ENCODE peak calls at places on chromosomes 13 and 19, in seven cellular contexts. Z is HepG2, E is OCI-LY7, D is HCT116, N is uterus, K is left lung, R is adrenal gland. M is an unnamed sample.

GRCh38 chr13:39540929-39541605 is 61.9 kb downstream of the LHFPL6 start:
- DNase-seq in Z (no peak), E (no peak), D (no peak), N (no peak), K (no peak), R (no peak), M (no peak)

GRCh38 chr13:98586400-98587144 is 9.7 kb upstream of the STK24 start:
- DNase-seq in Z (peak; percentile 39), E (no peak), D (no peak), N (no peak), K (no peak), R (no peak), M (no peak)

GRCh38 chr19:6590458-6591319 is at the start of gene CD70:
- DNase-seq in Z (no peak), E (peak; percentile 95), D (no peak), N (no peak), K (peak; percentile 78), R (no peak), M (no peak)

GRCh38 chr13:95296326-95296939 is 4.8 kb downstream of the ABCC4 start:
- DNase-seq in Z (peak; percentile 56), E (peak; percentile 11), D (peak; percentile 21), N (no peak), K (no peak), R (peak; percentile 49), M (no peak)

GRCh38 chr13:23609414-23610186 is 39.4 kb downstream of the TNFRSF19 start:
- DNase-seq in Z (no peak), E (no peak), D (no peak), N (peak; percentile 56), K (no peak), R (no peak), M (no peak)

GRCh38 chr13:74868044-74868443 is 613.9 kb downstream of the TBC1D4 start:
- DNase-seq in Z (no peak), E (no peak), D (no peak), N (no peak), K (no peak), R (no peak), M (no peak)

GRCh38 chr13:63628310-63628709 is 2212.7 kb upstream of the PCDH20 start:
- DNase-seq in Z (no peak), E (no peak), D (no peak), N (no peak), K (no peak), R (no peak), M (no peak)

GRCh38 chr13:112168771-112169170 is 101.8 kb downstream of the SOX1 start:
- DNase-seq in Z (no peak), E (no peak), D (no peak), N (no peak), K (no peak), R (no peak), M (no peak)

GRCh38 chr13:106521101-106521799 is 14.2 kb downstream of the EFNB2 start:
- DNase-seq in Z (no peak), E (no peak), D (no peak), N (no peak), K (no peak), R (no peak), M (no peak)

GRCh38 chr19:40257096-40257517 is 28.0 kb downstream of the AKT2 start:
- DNase-seq in Z (no peak), E (no peak), D (no peak), N (no peak), K (peak; percentile 60), R (no peak), M (no peak)

GRCh38 chr13:67135356-67135755 is 94.8 kb downstream of the PCDH9 start:
- DNase-seq in Z (no peak), E (no peak), D (no peak), N (no peak), K (no peak), R (no peak), M (no peak)

GRCh38 chr19:8196271-8196908 is 12.8 kb upstream of the CERS4 start:
- DNase-seq in Z (no peak), E (peak; percentile 58), D (no peak), N (no peak), K (no peak), R (no peak), M (no peak)

GRCh38 chr19:8192227-8192820 is 16.8 kb upstream of the CERS4 start:
- DNase-seq in Z (no peak), E (peak; percentile 53), D (no peak), N (no peak), K (no peak), R (no peak), M (no peak)

DNA sequence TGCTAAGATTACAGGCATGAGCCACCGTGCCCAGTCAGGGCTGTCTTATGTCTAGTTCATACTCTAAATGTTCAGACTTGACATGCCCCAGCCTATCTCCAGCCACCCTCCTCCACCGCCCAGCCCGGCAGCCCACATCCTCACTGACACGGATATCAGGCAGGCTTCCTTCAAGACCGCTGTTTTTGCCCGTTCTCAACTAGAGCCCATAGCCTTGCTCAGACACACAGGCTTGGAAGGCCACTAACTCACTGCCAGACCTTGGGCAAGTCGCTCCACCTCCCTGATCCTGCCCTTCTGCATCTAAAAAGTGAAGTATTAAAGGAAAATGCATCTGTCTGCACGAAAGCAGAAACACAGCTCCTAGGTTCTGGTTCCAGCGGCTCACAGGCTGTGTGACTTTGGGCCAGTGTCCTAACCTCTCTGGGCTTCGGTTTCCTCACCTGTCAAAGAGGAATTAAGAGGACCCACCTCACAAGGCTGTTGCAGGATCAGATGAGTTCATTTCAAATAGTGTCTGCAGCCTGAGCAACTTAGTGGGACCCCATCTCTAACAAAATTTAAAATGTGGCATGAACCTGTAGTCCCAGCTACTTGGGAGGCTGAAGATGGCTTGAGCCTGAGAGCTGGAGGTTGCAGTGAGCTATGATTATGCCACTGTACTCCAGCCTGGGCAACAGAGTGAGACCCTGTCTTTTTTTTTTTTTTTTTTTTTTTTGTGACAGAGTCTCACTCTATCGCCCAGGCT is 14.5 kb upstream of the CERS4 start:
- DNase-seq in Z (no peak), E (peak; percentile 84), D (no peak), N (no peak), K (peak; percentile 83), R (no peak), M (no peak)
- H3K4me1 ChIP-seq in Z (peaks cover 32% of the 10 kb centered on the region), E (peaks cover 61% of the 10 kb centered on the region), D (no peaks in the 10 kb centered on the region), N (no peaks in the 10 kb centered on the region), K (no peaks in the 10 kb centered on the region), R (no peaks in the 10 kb centered on the region), M (no peaks in the 10 kb centered on the region)

DNA sequence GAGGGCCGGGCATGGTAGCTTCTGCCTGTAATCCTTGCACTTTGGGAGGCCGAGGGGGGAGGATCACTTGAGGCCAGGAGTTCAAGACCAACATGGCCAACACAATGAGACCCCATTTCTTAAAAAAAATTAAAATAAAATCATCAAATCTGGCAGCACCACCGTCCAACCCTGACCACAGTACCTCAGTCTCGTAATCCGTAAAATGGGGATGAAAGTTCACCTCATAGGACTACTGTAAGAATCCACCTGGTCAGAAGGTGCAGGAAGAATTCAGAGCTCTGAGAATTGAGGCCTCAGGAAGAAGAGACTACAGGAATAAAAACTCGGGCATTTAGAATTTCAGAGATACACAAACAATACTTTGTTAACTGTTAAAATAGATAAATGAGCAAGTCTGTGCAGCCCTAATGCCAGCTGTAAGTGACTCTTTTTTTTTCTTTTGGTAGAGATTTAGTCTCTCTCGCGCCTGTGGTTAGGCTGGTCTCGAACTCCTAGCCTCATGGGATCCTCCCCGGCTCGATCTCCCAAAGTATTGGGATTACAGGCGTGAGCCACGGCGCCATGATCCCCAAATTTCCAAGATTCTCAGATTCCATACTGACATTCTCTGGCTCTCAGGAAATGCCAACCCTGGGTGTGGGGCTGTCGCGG is 2.9 kb downstream of the PPP1R13L start:
- DNase-seq in Z (no peak), E (no peak), D (no peak), N (no peak), K (no peak), R (no peak), M (no peak)
- H3K4me1 ChIP-seq in Z (peaks cover 18% of the 10 kb centered on the region), E (peaks cover 22% of the 10 kb centered on the region), D (peaks cover 27% of the 10 kb centered on the region), N (peaks cover 9% of the 10 kb centered on the region), K (peaks cover 22% of the 10 kb centered on the region), R (peaks cover 21% of the 10 kb centered on the region), M (peaks cover 47% of the 10 kb centered on the region)

DNA sequence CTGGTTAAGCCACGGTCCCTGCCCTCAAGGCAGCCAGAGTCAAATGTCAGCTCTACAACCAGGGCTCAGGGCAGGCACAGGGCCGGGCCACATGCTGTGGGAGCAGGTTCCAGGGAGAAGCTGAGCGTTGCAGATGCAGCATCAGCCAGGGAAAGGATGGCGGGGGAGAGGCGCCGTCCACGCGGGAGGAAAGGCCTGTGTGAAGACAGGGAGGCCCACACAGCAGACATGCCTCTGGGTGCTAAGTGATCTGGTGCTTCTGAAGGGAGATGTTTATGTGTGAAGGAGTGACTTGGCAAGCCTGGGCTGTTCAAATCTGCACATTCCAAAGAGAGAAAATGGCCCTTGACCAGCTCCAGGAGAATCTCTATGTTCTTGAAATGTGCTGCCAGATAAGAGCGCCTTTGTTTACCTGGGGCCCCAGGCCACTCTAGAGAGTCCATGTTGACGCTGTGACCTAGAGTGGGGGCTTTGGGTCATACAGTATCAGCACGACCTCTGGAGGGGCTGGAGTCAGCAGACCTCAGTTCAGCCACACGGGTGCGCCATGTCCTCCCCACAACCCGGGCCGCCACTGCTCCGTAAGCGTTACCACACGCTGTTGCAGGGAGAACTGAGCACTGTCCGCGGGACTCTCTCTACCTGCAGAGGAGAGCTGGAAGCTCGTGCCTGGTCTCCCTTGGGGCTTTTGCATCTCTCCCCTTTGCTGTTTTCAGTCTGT is 15.9 kb upstream of the ATF5 start:
- DNase-seq in Z (peak; percentile 44), E (no peak), D (no peak), N (no peak), K (no peak), R (no peak), M (no peak)
- H3K4me1 ChIP-seq in Z (peaks cover 24% of the 10 kb centered on the region), E (peaks cover 14% of the 10 kb centered on the region), D (no peaks in the 10 kb centered on the region), N (peaks cover 7% of the 10 kb centered on the region), K (peaks cover 4% of the 10 kb centered on the region), R (no peaks in the 10 kb centered on the region), M (peaks cover 6% of the 10 kb centered on the region)

DNA sequence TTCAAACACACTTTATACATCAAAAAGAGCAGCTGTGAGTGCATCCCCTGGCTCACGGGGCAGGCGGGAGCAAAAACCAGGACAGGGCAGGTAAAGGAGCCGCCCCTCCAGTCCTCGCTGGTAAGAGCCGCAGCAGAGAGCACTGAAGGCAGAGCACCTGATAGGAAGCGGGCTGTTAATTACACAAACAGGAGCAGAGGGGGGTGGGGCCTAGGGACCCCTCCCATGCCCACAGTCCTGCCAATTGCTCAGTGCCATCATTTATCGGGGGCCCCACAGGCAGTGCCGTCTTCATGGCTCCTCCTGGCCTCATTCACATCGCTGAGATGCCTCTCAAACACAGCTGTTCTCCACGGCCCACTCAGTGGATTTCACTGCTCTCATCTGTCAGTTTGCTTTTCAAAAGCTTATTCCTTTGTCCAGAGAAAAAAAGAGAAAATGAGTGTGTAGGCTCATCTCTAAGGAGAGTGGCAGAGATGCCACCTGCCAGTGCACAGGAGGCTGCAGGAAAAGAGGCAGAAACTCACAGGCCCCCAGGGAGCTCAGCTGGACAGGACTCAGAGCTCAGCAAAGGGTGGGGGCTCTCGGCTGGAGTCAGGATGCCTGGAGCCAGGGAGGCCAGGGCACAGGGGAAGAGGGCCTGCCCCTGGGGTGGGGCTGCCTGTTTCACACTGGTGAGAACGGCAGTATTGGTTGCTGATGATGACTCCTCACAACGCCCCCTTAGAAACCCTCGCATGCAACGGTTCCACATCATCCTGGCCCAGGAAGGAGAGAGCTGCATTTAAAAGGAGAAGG is 174.6 kb downstream of the COL4A1 start:
- DNase-seq in Z (no peak), E (no peak), D (no peak), N (no peak), K (no peak), R (no peak), M (no peak)
- H3K4me1 ChIP-seq in Z (no peaks in the 10 kb centered on the region), E (peaks cover under 1% of the 10 kb centered on the region), D (peaks cover under 1% of the 10 kb centered on the region), N (no peaks in the 10 kb centered on the region), K (peaks cover 5% of the 10 kb centered on the region), R (no peaks in the 10 kb centered on the region), M (no peaks in the 10 kb centered on the region)